ENCODE peak calls at places on chromosome 18, in nine cellular contexts. One of them, this sample, is unnamed.

GRCh38 chr18:78904179-78904531 is 75.5 kb upstream of the SALL3 start:
- DNase-seq in right atrium auricular region: peak
- DNase-seq in dorsolateral prefrontal cortex: no peak
- DNase-seq in IMR-90: no peak
- DNase-seq in choroid plexus epithelial cell: no peak
- DNase-seq in tibial artery: no peak
- DNase-seq in GM13977: no peak
- DNase-seq in glutamatergic neuron: no peak
- DNase-seq in OCI-LY7: no peak
- DNase-seq in this sample: no peak

GRCh38 chr18:58438161-58438983 is 190.5 kb downstream of the ALPK2 start:
- DNase-seq in GM13977: no peak
- DNase-seq in choroid plexus epithelial cell: peak
- DNase-seq in right atrium auricular region: no peak
- DNase-seq in OCI-LY7: peak
- DNase-seq in dorsolateral prefrontal cortex: no peak
- DNase-seq in IMR-90: peak
- DNase-seq in tibial artery: no peak
- DNase-seq in glutamatergic neuron: no peak
- DNase-seq in this sample: no peak

GRCh38 chr18:45107425-45107824 is 426.7 kb downstream of the SETBP1 start:
- DNase-seq in GM13977: no peak
- DNase-seq in choroid plexus epithelial cell: peak
- DNase-seq in IMR-90: peak
- DNase-seq in dorsolateral prefrontal cortex: no peak
- DNase-seq in OCI-LY7: no peak
- DNase-seq in right atrium auricular region: no peak
- DNase-seq in glutamatergic neuron: no peak
- DNase-seq in tibial artery: no peak
- DNase-seq in this sample: no peak

GRCh38 chr18:73352546-73352945 is 484.8 kb upstream of the NETO1 start:
- DNase-seq in dorsolateral prefrontal cortex: no peak
- DNase-seq in GM13977: no peak
- DNase-seq in right atrium auricular region: no peak
- DNase-seq in choroid plexus epithelial cell: peak
- DNase-seq in IMR-90: peak
- DNase-seq in glutamatergic neuron: peak
- DNase-seq in tibial artery: no peak
- DNase-seq in OCI-LY7: no peak
- DNase-seq in this sample: no peak

GRCh38 chr18:24631238-24632025 is 171.0 kb downstream of the HRH4 start:
- DNase-seq in glutamatergic neuron: peak
- DNase-seq in IMR-90: peak
- DNase-seq in right atrium auricular region: no peak
- DNase-seq in GM13977: no peak
- DNase-seq in OCI-LY7: no peak
- DNase-seq in choroid plexus epithelial cell: no peak
- DNase-seq in dorsolateral prefrontal cortex: peak
- DNase-seq in tibial artery: no peak
- DNase-seq in this sample: no peak

GRCh38 chr18:30689216-30689615 is 353.3 kb downstream of the DSC3 start:
- DNase-seq in glutamatergic neuron: no peak
- DNase-seq in IMR-90: no peak
- DNase-seq in OCI-LY7: no peak
- DNase-seq in dorsolateral prefrontal cortex: no peak
- DNase-seq in GM13977: no peak
- DNase-seq in right atrium auricular region: no peak
- DNase-seq in tibial artery: no peak
- DNase-seq in choroid plexus epithelial cell: no peak
- DNase-seq in this sample: no peak

GRCh38 chr18:38693085-38693484 is 1127.5 kb upstream of the CELF4 start:
- DNase-seq in OCI-LY7: no peak
- DNase-seq in glutamatergic neuron: no peak
- DNase-seq in GM13977: no peak
- DNase-seq in choroid plexus epithelial cell: no peak
- DNase-seq in right atrium auricular region: no peak
- DNase-seq in dorsolateral prefrontal cortex: no peak
- DNase-seq in tibial artery: no peak
- DNase-seq in IMR-90: no peak
- DNase-seq in this sample: no peak

GRCh38 chr18:75157851-75158250 is 51.1 kb downstream of the PTGR3 start:
- DNase-seq in choroid plexus epithelial cell: no peak
- DNase-seq in right atrium auricular region: peak
- DNase-seq in IMR-90: no peak
- DNase-seq in OCI-LY7: no peak
- DNase-seq in tibial artery: no peak
- DNase-seq in glutamatergic neuron: no peak
- DNase-seq in GM13977: no peak
- DNase-seq in dorsolateral prefrontal cortex: no peak
- DNase-seq in this sample: no peak

GRCh38 chr18:25786778-25787177 is 303.6 kb downstream of the SS18 start:
- DNase-seq in right atrium auricular region: no peak
- DNase-seq in GM13977: no peak
- DNase-seq in glutamatergic neuron: no peak
- DNase-seq in dorsolateral prefrontal cortex: no peak
- DNase-seq in tibial artery: no peak
- DNase-seq in OCI-LY7: no peak
- DNase-seq in IMR-90: peak
- DNase-seq in choroid plexus epithelial cell: peak
- DNase-seq in this sample: no peak

GRCh38 chr18:54127759-54128378 is 96.6 kb downstream of the MBD2 start:
- DNase-seq in GM13977: peak
- DNase-seq in dorsolateral prefrontal cortex: no peak
- DNase-seq in right atrium auricular region: no peak
- DNase-seq in tibial artery: no peak
- DNase-seq in choroid plexus epithelial cell: peak
- DNase-seq in glutamatergic neuron: peak
- DNase-seq in IMR-90: peak
- DNase-seq in OCI-LY7: peak
- DNase-seq in this sample: no peak

GRCh38 chr18:74454279-74454741 is 2.8 kb downstream of the DIPK1C start:
- DNase-seq in OCI-LY7: no peak
- DNase-seq in IMR-90: no peak
- DNase-seq in glutamatergic neuron: no peak
- DNase-seq in tibial artery: no peak
- DNase-seq in choroid plexus epithelial cell: no peak
- DNase-seq in GM13977: no peak
- DNase-seq in dorsolateral prefrontal cortex: peak
- DNase-seq in right atrium auricular region: no peak
- DNase-seq in this sample: peak

GRCh38 chr18:21820035-21820810 is 79.6 kb downstream of the MIB1 start:
- DNase-seq in glutamatergic neuron: no peak
- DNase-seq in IMR-90: peak
- DNase-seq in right atrium auricular region: no peak
- DNase-seq in choroid plexus epithelial cell: peak
- DNase-seq in tibial artery: no peak
- DNase-seq in GM13977: peak
- DNase-seq in OCI-LY7: peak
- DNase-seq in dorsolateral prefrontal cortex: no peak
- DNase-seq in this sample: no peak

GRCh38 chr18:22363867-22364463 is 53.8 kb downstream of the CTAGE1 start:
- DNase-seq in glutamatergic neuron: no peak
- DNase-seq in choroid plexus epithelial cell: peak
- DNase-seq in GM13977: no peak
- DNase-seq in OCI-LY7: no peak
- DNase-seq in IMR-90: peak
- DNase-seq in dorsolateral prefrontal cortex: no peak
- DNase-seq in tibial artery: no peak
- DNase-seq in right atrium auricular region: no peak
- DNase-seq in this sample: no peak

GRCh38 chr18:35024965-35025364 is 16.2 kb upstream of the MAPRE2 start:
- DNase-seq in glutamatergic neuron: no peak
- DNase-seq in dorsolateral prefrontal cortex: no peak
- DNase-seq in tibial artery: peak
- DNase-seq in GM13977: no peak
- DNase-seq in OCI-LY7: no peak
- DNase-seq in right atrium auricular region: peak
- DNase-seq in choroid plexus epithelial cell: peak
- DNase-seq in IMR-90: peak
- DNase-seq in this sample: no peak

GRCh38 chr18:73987247-73987980 is 160.2 kb downstream of the FBXO15 start:
- DNase-seq in glutamatergic neuron: no peak
- DNase-seq in GM13977: no peak
- DNase-seq in OCI-LY7: no peak
- DNase-seq in IMR-90: no peak
- DNase-seq in right atrium auricular region: no peak
- DNase-seq in tibial artery: no peak
- DNase-seq in choroid plexus epithelial cell: peak
- DNase-seq in dorsolateral prefrontal cortex: no peak
- DNase-seq in this sample: no peak

GRCh38 chr18:10247402-10248117 is 206.9 kb upstream of the APCDD1 start:
- DNase-seq in OCI-LY7: no peak
- DNase-seq in dorsolateral prefrontal cortex: no peak
- DNase-seq in tibial artery: no peak
- DNase-seq in right atrium auricular region: no peak
- DNase-seq in choroid plexus epithelial cell: no peak
- DNase-seq in IMR-90: no peak
- DNase-seq in glutamatergic neuron: peak
- DNase-seq in GM13977: no peak
- DNase-seq in this sample: no peak

GRCh38 chr18:79600141-79600540 is 79.5 kb upstream of the CTDP1 start:
- DNase-seq in GM13977: no peak
- DNase-seq in dorsolateral prefrontal cortex: peak
- DNase-seq in tibial artery: peak
- DNase-seq in choroid plexus epithelial cell: no peak
- DNase-seq in IMR-90: no peak
- DNase-seq in right atrium auricular region: no peak
- DNase-seq in OCI-LY7: no peak
- DNase-seq in glutamatergic neuron: peak
- DNase-seq in this sample: no peak

GRCh38 chr18:10421859-10422258 is 32.6 kb upstream of the APCDD1 start:
- DNase-seq in GM13977: no peak
- DNase-seq in OCI-LY7: no peak
- DNase-seq in choroid plexus epithelial cell: peak
- DNase-seq in dorsolateral prefrontal cortex: no peak
- DNase-seq in tibial artery: no peak
- DNase-seq in glutamatergic neuron: no peak
- DNase-seq in right atrium auricular region: no peak
- DNase-seq in IMR-90: peak
- DNase-seq in this sample: no peak

GRCh38 chr18:9204659-9205058 is 68.1 kb downstream of the ANKRD12 start:
- DNase-seq in choroid plexus epithelial cell: no peak
- DNase-seq in IMR-90: no peak
- DNase-seq in GM13977: no peak
- DNase-seq in right atrium auricular region: no peak
- DNase-seq in OCI-LY7: no peak
- DNase-seq in tibial artery: no peak
- DNase-seq in dorsolateral prefrontal cortex: no peak
- DNase-seq in glutamatergic neuron: no peak
- DNase-seq in this sample: no peak
- TF ChIP-seq CTCF in choroid plexus epithelial cell: no peak
- TF ChIP-seq CTCF in IMR-90: no peak
- TF ChIP-seq CTCF in GM13977: no peak
- TF ChIP-seq CTCF in right atrium auricular region: no peak
- TF ChIP-seq CTCF in OCI-LY7: no peak
- TF ChIP-seq CTCF in tibial artery: no peak
- TF ChIP-seq CTCF in dorsolateral prefrontal cortex: no peak
- TF ChIP-seq CTCF in glutamatergic neuron: no peak
- TF ChIP-seq CTCF in this sample: no peak

DNA sequence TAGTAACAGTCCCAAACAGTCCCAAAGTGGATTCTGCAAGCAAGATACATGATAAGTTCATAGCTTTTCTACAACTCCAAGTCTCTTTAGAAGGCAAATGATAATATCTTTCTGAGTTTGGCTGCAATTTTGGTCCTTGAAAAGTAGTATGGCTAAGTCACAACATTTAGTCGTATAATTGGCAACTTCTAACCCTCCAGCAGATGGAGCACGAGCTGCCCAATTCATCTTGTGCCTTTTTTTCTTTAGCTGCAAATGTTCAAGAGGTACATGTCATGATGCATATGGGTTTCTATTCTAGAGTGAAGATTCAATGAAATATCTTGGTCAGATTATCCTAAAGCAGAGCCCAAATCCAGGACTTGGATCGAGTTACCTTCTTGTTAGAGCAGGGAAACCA is 127.0 kb upstream of the KLHL14 start:
- DNase-seq in OCI-LY7: peak
- DNase-seq in tibial artery: no peak
- DNase-seq in GM13977: no peak
- DNase-seq in dorsolateral prefrontal cortex: no peak
- DNase-seq in choroid plexus epithelial cell: peak
- DNase-seq in IMR-90: peak
- DNase-seq in right atrium auricular region: no peak
- DNase-seq in glutamatergic neuron: no peak
- DNase-seq in this sample: no peak
- TF ChIP-seq CTCF in OCI-LY7: peak
- TF ChIP-seq CTCF in tibial artery: no peak
- TF ChIP-seq CTCF in GM13977: no peak
- TF ChIP-seq CTCF in dorsolateral prefrontal cortex: no peak
- TF ChIP-seq CTCF in choroid plexus epithelial cell: peak
- TF ChIP-seq CTCF in IMR-90: no peak
- TF ChIP-seq CTCF in right atrium auricular region: no peak
- TF ChIP-seq CTCF in glutamatergic neuron: no peak
- TF ChIP-seq CTCF in this sample: no peak

GRCh38 chr18:60010513-60010912 is 110.7 kb downstream of the PMAIP1 start:
- DNase-seq in tibial artery: no peak
- DNase-seq in choroid plexus epithelial cell: no peak
- DNase-seq in glutamatergic neuron: no peak
- DNase-seq in dorsolateral prefrontal cortex: no peak
- DNase-seq in IMR-90: no peak
- DNase-seq in GM13977: no peak
- DNase-seq in OCI-LY7: no peak
- DNase-seq in right atrium auricular region: no peak
- DNase-seq in this sample: no peak
- TF ChIP-seq CTCF in tibial artery: no peak
- TF ChIP-seq CTCF in choroid plexus epithelial cell: no peak
- TF ChIP-seq CTCF in glutamatergic neuron: no peak
- TF ChIP-seq CTCF in dorsolateral prefrontal cortex: no peak
- TF ChIP-seq CTCF in IMR-90: no peak
- TF ChIP-seq CTCF in GM13977: no peak
- TF ChIP-seq CTCF in OCI-LY7: no peak
- TF ChIP-seq CTCF in right atrium auricular region: no peak
- TF ChIP-seq CTCF in this sample: no peak

DNA sequence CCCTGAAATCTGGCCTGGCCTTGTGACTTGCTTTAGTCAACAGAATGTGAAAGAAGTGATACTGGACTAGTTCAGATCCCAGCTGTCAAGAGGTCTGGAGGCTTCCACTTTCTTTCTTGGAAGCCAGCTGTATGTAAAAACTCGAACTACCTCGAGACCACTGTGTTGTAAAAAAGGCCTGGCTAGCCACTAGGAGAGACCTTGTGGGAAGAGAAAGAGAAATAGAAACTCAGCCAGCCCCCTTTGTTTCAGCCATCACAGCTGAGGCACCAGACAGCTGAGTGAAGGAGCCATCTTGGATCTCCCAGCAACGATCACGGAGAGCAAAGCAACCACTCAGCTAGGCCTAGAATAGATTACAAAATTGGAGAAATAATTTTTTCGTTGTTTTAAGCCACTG is 324.9 kb upstream of the TCF4 start:
- DNase-seq in choroid plexus epithelial cell: no peak
- DNase-seq in tibial artery: no peak
- DNase-seq in right atrium auricular region: no peak
- DNase-seq in GM13977: no peak
- DNase-seq in dorsolateral prefrontal cortex: no peak
- DNase-seq in IMR-90: no peak
- DNase-seq in glutamatergic neuron: no peak
- DNase-seq in OCI-LY7: no peak
- DNase-seq in this sample: no peak
- TF ChIP-seq CTCF in choroid plexus epithelial cell: no peak
- TF ChIP-seq CTCF in tibial artery: no peak
- TF ChIP-seq CTCF in right atrium auricular region: no peak
- TF ChIP-seq CTCF in GM13977: no peak
- TF ChIP-seq CTCF in dorsolateral prefrontal cortex: no peak
- TF ChIP-seq CTCF in IMR-90: no peak
- TF ChIP-seq CTCF in glutamatergic neuron: no peak
- TF ChIP-seq CTCF in OCI-LY7: no peak
- TF ChIP-seq CTCF in this sample: no peak